ENCODE peak calls at places on chromosomes 6 and 20, in six cellular contexts. One of them, this sample, is unnamed.

GRCh38 chr20:31661625-31662371 is 24.1 kb downstream of the COX4I2 start:
- DNase-seq in RWPE1: peak; percentile 89
- DNase-seq in AG10803: peak; percentile 68
- DNase-seq in adrenal gland: peak; percentile 84
- DNase-seq in suprapubic skin: peak; percentile 86
- DNase-seq in neural progenitor cell: peak; percentile 90
- DNase-seq in this sample: peak; percentile 89

GRCh38 chr6:6840831-6841263 is 252.3 kb downstream of the LY86 start:
- DNase-seq in RWPE1: no peak
- DNase-seq in AG10803: no peak
- DNase-seq in adrenal gland: no peak
- DNase-seq in suprapubic skin: no peak
- DNase-seq in neural progenitor cell: no peak
- DNase-seq in this sample: no peak

GRCh38 chr6:54112171-54112650 is 968 bp downstream of the MLIP start:
- DNase-seq in RWPE1: no peak
- DNase-seq in AG10803: peak; percentile 53
- DNase-seq in adrenal gland: no peak
- DNase-seq in suprapubic skin: no peak
- DNase-seq in neural progenitor cell: no peak
- DNase-seq in this sample: no peak

GRCh38 chr6:30722280-30723112 is 2.3 kb downstream of the TUBB start:
- DNase-seq in RWPE1: peak; percentile 53
- DNase-seq in AG10803: peak; percentile 77
- DNase-seq in adrenal gland: peak; percentile 85
- DNase-seq in suprapubic skin: peak; percentile 92
- DNase-seq in neural progenitor cell: peak; percentile 76
- DNase-seq in this sample: peak; percentile 93

GRCh38 chr20:2698912-2699311 is 6.3 kb downstream of the EBF4 start:
- DNase-seq in RWPE1: no peak
- DNase-seq in AG10803: no peak
- DNase-seq in adrenal gland: no peak
- DNase-seq in suprapubic skin: peak; percentile 42
- DNase-seq in neural progenitor cell: no peak
- DNase-seq in this sample: peak; percentile 77

GRCh38 chr6:43992783-43993505 is 134.3 kb downstream of the MRPL14 start:
- DNase-seq in RWPE1: no peak
- DNase-seq in AG10803: no peak
- DNase-seq in adrenal gland: no peak
- DNase-seq in suprapubic skin: peak; percentile 50
- DNase-seq in neural progenitor cell: no peak
- DNase-seq in this sample: no peak

GRCh38 chr6:111989743-111990142 is 64.2 kb upstream of the CCN6 start:
- DNase-seq in RWPE1: no peak
- DNase-seq in AG10803: no peak
- DNase-seq in adrenal gland: no peak
- DNase-seq in suprapubic skin: no peak
- DNase-seq in neural progenitor cell: no peak
- DNase-seq in this sample: no peak

GRCh38 chr6:166952567-166953464 is 3.5 kb downstream of the RNASET2 start:
- DNase-seq in RWPE1: no peak
- DNase-seq in AG10803: no peak
- DNase-seq in adrenal gland: no peak
- DNase-seq in suprapubic skin: no peak
- DNase-seq in neural progenitor cell: no peak
- DNase-seq in this sample: no peak

GRCh38 chr6:168599118-168599494 is 158.1 kb downstream of the SMOC2 start:
- DNase-seq in RWPE1: no peak
- DNase-seq in AG10803: no peak
- DNase-seq in adrenal gland: no peak
- DNase-seq in suprapubic skin: no peak
- DNase-seq in neural progenitor cell: no peak
- DNase-seq in this sample: no peak

GRCh38 chr6:30763618-30764489 is 19.5 kb upstream of the IER3 start:
- DNase-seq in RWPE1: no peak
- DNase-seq in AG10803: no peak
- DNase-seq in adrenal gland: no peak
- DNase-seq in suprapubic skin: no peak
- DNase-seq in neural progenitor cell: peak; percentile 72
- DNase-seq in this sample: no peak

GRCh38 chr20:32019156-32019510 is 8.9 kb downstream of the CCM2L start:
- DNase-seq in RWPE1: peak; percentile 40
- DNase-seq in AG10803: no peak
- DNase-seq in adrenal gland: no peak
- DNase-seq in suprapubic skin: no peak
- DNase-seq in neural progenitor cell: peak; percentile 82
- DNase-seq in this sample: no peak

GRCh38 chr20:44610313-44610965 is 28.1 kb downstream of the PKIG start:
- DNase-seq in RWPE1: no peak
- DNase-seq in AG10803: no peak
- DNase-seq in adrenal gland: no peak
- DNase-seq in suprapubic skin: peak; percentile 15
- DNase-seq in neural progenitor cell: no peak
- DNase-seq in this sample: no peak

GRCh38 chr6:102356170-102356569 is 962.7 kb downstream of the GRIK2 start:
- DNase-seq in RWPE1: no peak
- DNase-seq in AG10803: no peak
- DNase-seq in adrenal gland: no peak
- DNase-seq in suprapubic skin: no peak
- DNase-seq in neural progenitor cell: no peak
- DNase-seq in this sample: no peak

GRCh38 chr6:54990001-54990400 is 143.4 kb downstream of the FAM83B start:
- DNase-seq in RWPE1: no peak
- DNase-seq in AG10803: no peak
- DNase-seq in adrenal gland: no peak
- DNase-seq in suprapubic skin: no peak
- DNase-seq in neural progenitor cell: no peak
- DNase-seq in this sample: no peak

GRCh38 chr20:50930139-50931047 is 844 bp downstream of the ADNP start:
- DNase-seq in RWPE1: peak; percentile 60
- DNase-seq in AG10803: no peak
- DNase-seq in adrenal gland: peak; percentile 39
- DNase-seq in suprapubic skin: peak; percentile 69
- DNase-seq in neural progenitor cell: peak; percentile 64
- DNase-seq in this sample: no peak

GRCh38 chr20:43955244-43956191 is 40.9 kb downstream of the TOX2 start:
- DNase-seq in RWPE1: peak; percentile 99
- DNase-seq in AG10803: peak; percentile 97
- DNase-seq in adrenal gland: no peak
- DNase-seq in suprapubic skin: no peak
- DNase-seq in neural progenitor cell: no peak
- DNase-seq in this sample: no peak

GRCh38 chr6:17298257-17298656 is 17.1 kb downstream of the RBM24 start:
- DNase-seq in RWPE1: no peak
- DNase-seq in AG10803: no peak
- DNase-seq in adrenal gland: no peak
- DNase-seq in suprapubic skin: no peak
- DNase-seq in neural progenitor cell: no peak
- DNase-seq in this sample: no peak

GRCh38 chr20:62651285-62652021 is 9.2 kb downstream of the SLCO4A1 start:
- DNase-seq in RWPE1: peak; percentile 36
- DNase-seq in AG10803: peak; percentile 12
- DNase-seq in adrenal gland: peak; percentile 67
- DNase-seq in suprapubic skin: peak; percentile 88
- DNase-seq in neural progenitor cell: no peak
- DNase-seq in this sample: no peak

GRCh38 chr20:44282148-44282547 is 28.9 kb downstream of the FITM2 start:
- DNase-seq in RWPE1: no peak
- DNase-seq in AG10803: no peak
- DNase-seq in adrenal gland: no peak
- DNase-seq in suprapubic skin: no peak
- DNase-seq in neural progenitor cell: no peak
- DNase-seq in this sample: no peak

GRCh38 chr6:63615590-63615989 is 20.0 kb upstream of the PHF3 start:
- DNase-seq in RWPE1: no peak
- DNase-seq in AG10803: no peak
- DNase-seq in adrenal gland: no peak
- DNase-seq in suprapubic skin: no peak
- DNase-seq in neural progenitor cell: no peak
- DNase-seq in this sample: no peak

GRCh38 chr6:2127484-2127911 is 117.9 kb downstream of the GMDS start:
- DNase-seq in RWPE1: no peak
- DNase-seq in AG10803: no peak
- DNase-seq in adrenal gland: no peak
- DNase-seq in suprapubic skin: peak; percentile 65
- DNase-seq in neural progenitor cell: no peak
- DNase-seq in this sample: no peak

GRCh38 chr6:55937227-55937626 is 61.8 kb upstream of the BMP5 start:
- DNase-seq in RWPE1: no peak
- DNase-seq in AG10803: no peak
- DNase-seq in adrenal gland: no peak
- DNase-seq in suprapubic skin: no peak
- DNase-seq in neural progenitor cell: no peak
- DNase-seq in this sample: no peak

GRCh38 chr6:21726676-21727075 is 133.1 kb downstream of the SOX4 start:
- DNase-seq in RWPE1: no peak
- DNase-seq in AG10803: no peak
- DNase-seq in adrenal gland: no peak
- DNase-seq in suprapubic skin: no peak
- DNase-seq in neural progenitor cell: no peak
- DNase-seq in this sample: no peak

GRCh38 chr20:36060676-36061075 is 92.3 kb downstream of the CNBD2 start:
- DNase-seq in RWPE1: no peak
- DNase-seq in AG10803: no peak
- DNase-seq in adrenal gland: no peak
- DNase-seq in suprapubic skin: no peak
- DNase-seq in neural progenitor cell: no peak
- DNase-seq in this sample: no peak

GRCh38 chr6:128161263-128161662 is 260.4 kb upstream of the THEMIS start:
- DNase-seq in RWPE1: no peak
- DNase-seq in AG10803: no peak
- DNase-seq in adrenal gland: no peak
- DNase-seq in suprapubic skin: no peak
- DNase-seq in neural progenitor cell: no peak
- DNase-seq in this sample: no peak

GRCh38 chr6:137746264-137746663 is 120.8 kb upstream of the TNFAIP3 start:
- DNase-seq in RWPE1: no peak
- DNase-seq in AG10803: no peak
- DNase-seq in adrenal gland: no peak
- DNase-seq in suprapubic skin: no peak
- DNase-seq in neural progenitor cell: no peak
- DNase-seq in this sample: no peak

GRCh38 chr6:149182262-149182661 is 135.2 kb upstream of the TAB2 start:
- DNase-seq in RWPE1: no peak
- DNase-seq in AG10803: no peak
- DNase-seq in adrenal gland: no peak
- DNase-seq in suprapubic skin: no peak
- DNase-seq in neural progenitor cell: no peak
- DNase-seq in this sample: no peak

GRCh38 chr20:57907131-57908083 is 197.6 kb upstream of the PMEPA1 start:
- DNase-seq in RWPE1: no peak
- DNase-seq in AG10803: no peak
- DNase-seq in adrenal gland: no peak
- DNase-seq in suprapubic skin: peak; percentile 44
- DNase-seq in neural progenitor cell: no peak
- DNase-seq in this sample: no peak

GRCh38 chr20:46031701-46032254 is 2.8 kb downstream of the SLC12A5 start:
- DNase-seq in RWPE1: peak; percentile 41
- DNase-seq in AG10803: no peak
- DNase-seq in adrenal gland: peak; percentile 28
- DNase-seq in suprapubic skin: no peak
- DNase-seq in neural progenitor cell: peak; percentile 89
- DNase-seq in this sample: no peak

GRCh38 chr6:89638320-89639195 is at the start of gene LYRM2:
- DNase-seq in RWPE1: peak; percentile 94
- DNase-seq in AG10803: peak; percentile 91
- DNase-seq in adrenal gland: peak; percentile 94
- DNase-seq in suprapubic skin: peak; percentile 96
- DNase-seq in neural progenitor cell: peak; percentile 97
- DNase-seq in this sample: peak; percentile 98
- TF ChIP-seq CTCF in RWPE1: no peak
- TF ChIP-seq CTCF in AG10803: peak; percentile 7
- TF ChIP-seq CTCF in adrenal gland: no peak
- TF ChIP-seq CTCF in suprapubic skin: no peak
- TF ChIP-seq CTCF in neural progenitor cell: peak; percentile 12
- TF ChIP-seq CTCF in this sample: no peak

GRCh38 chr6:34237722-34238506 is 1.2 kb downstream of the HMGA1 start:
- DNase-seq in RWPE1: no peak
- DNase-seq in AG10803: no peak
- DNase-seq in adrenal gland: peak; percentile 47
- DNase-seq in suprapubic skin: peak; percentile 68
- DNase-seq in neural progenitor cell: peak; percentile 76
- DNase-seq in this sample: no peak
- TF ChIP-seq CTCF in RWPE1: peak; percentile 32
- TF ChIP-seq CTCF in AG10803: peak; percentile 31
- TF ChIP-seq CTCF in adrenal gland: no peak
- TF ChIP-seq CTCF in suprapubic skin: no peak
- TF ChIP-seq CTCF in neural progenitor cell: peak; percentile 44
- TF ChIP-seq CTCF in this sample: peak; percentile 40

GRCh38 chr20:33093074-33093473 is 13.6 kb downstream of the BPIFB4 start:
- DNase-seq in RWPE1: no peak
- DNase-seq in AG10803: no peak
- DNase-seq in adrenal gland: no peak
- DNase-seq in suprapubic skin: no peak
- DNase-seq in neural progenitor cell: no peak
- DNase-seq in this sample: no peak

GRCh38 chr20:33095249-33095648 is 15.8 kb downstream of the BPIFB4 start:
- DNase-seq in RWPE1: no peak
- DNase-seq in AG10803: no peak
- DNase-seq in adrenal gland: no peak
- DNase-seq in suprapubic skin: no peak
- DNase-seq in neural progenitor cell: no peak
- DNase-seq in this sample: no peak

GRCh38 chr20:33093582-33093981 is 14.1 kb downstream of the BPIFB4 start:
- DNase-seq in RWPE1: no peak
- DNase-seq in AG10803: no peak
- DNase-seq in adrenal gland: no peak
- DNase-seq in suprapubic skin: no peak
- DNase-seq in neural progenitor cell: no peak
- DNase-seq in this sample: no peak

GRCh38 chr20:33099842-33100538 is 20.5 kb downstream of the BPIFB4 start:
- DNase-seq in RWPE1: peak; percentile 64
- DNase-seq in AG10803: no peak
- DNase-seq in adrenal gland: no peak
- DNase-seq in suprapubic skin: no peak
- DNase-seq in neural progenitor cell: no peak
- DNase-seq in this sample: no peak

GRCh38 chr20:33096921-33097320 is 17.5 kb downstream of the BPIFB4 start:
- DNase-seq in RWPE1: no peak
- DNase-seq in AG10803: peak; percentile 51
- DNase-seq in adrenal gland: no peak
- DNase-seq in suprapubic skin: no peak
- DNase-seq in neural progenitor cell: no peak
- DNase-seq in this sample: no peak
- TF ChIP-seq CTCF in RWPE1: no peak
- TF ChIP-seq CTCF in AG10803: no peak
- TF ChIP-seq CTCF in adrenal gland: no peak
- TF ChIP-seq CTCF in suprapubic skin: no peak
- TF ChIP-seq CTCF in neural progenitor cell: no peak
- TF ChIP-seq CTCF in this sample: no peak

DNA sequence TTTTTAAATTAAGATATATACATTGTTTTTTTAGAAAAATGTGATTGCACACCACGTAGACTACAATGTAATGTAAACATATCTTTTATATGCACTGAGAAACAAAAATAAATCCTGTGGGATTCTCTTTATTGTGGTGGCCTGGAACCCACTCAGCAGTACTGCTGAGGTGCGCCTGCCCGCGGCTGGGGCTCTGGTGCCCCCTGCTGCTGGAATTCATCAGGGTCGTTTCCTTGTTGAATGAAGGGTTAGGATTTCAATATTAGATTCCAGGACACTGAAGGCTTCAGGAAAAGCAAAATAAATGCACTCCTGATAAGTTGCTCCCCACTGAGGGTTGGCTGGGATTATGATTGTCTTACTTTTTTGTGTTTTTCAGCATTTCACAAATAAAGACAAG is 175.8 kb upstream of the GGTLC1 start:
- DNase-seq in RWPE1: no peak
- DNase-seq in AG10803: no peak
- DNase-seq in adrenal gland: no peak
- DNase-seq in suprapubic skin: no peak
- DNase-seq in neural progenitor cell: peak; percentile 38
- DNase-seq in this sample: no peak
- TF ChIP-seq CTCF in RWPE1: no peak
- TF ChIP-seq CTCF in AG10803: no peak
- TF ChIP-seq CTCF in adrenal gland: peak; percentile 18
- TF ChIP-seq CTCF in suprapubic skin: no peak
- TF ChIP-seq CTCF in neural progenitor cell: peak; percentile 70
- TF ChIP-seq CTCF in this sample: peak; percentile 69

This sample was measured in osteocyte.